ENCODE peak calls at places on chromosomes 16 and 17, in eight cellular contexts. V is thyroid gland, Q is lower lobe of right lung, D is kidney epithelial cell, O is AG04450, W is cardiac fibroblast, S is AG04449, J is bronchial epithelial cell. T is an unnamed sample.

GRCh38 chr17:44673893-44674292 is 15.7 kb downstream of the CCDC43 start:
- DNase-seq in W (no peak), Q (no peak), J (no peak), O (no peak), V (no peak), D (no peak), S (no peak), T (no peak)

GRCh38 chr17:56786989-56787482 is 46.7 kb downstream of the C17orf67 start:
- DNase-seq in O (peak), Q (peak), D (peak), W (peak), J (peak), S (peak), V (no peak), T (no peak)

GRCh38 chr17:75558666-75559530 is 28.7 kb upstream of the MYO15B start:
- DNase-seq in O (no peak), V (no peak), S (no peak), Q (no peak), W (no peak), D (no peak), J (no peak), T (no peak)

GRCh38 chr17:60224064-60224463 is 74.3 kb downstream of the CA4 start:
- DNase-seq in W (peak), O (no peak), V (no peak), Q (no peak), D (no peak), S (no peak), J (no peak), T (no peak)

GRCh38 chr16:17416461-17417221 is 54.1 kb downstream of the XYLT1 start:
- DNase-seq in W (peak), Q (peak), J (no peak), O (no peak), V (no peak), D (no peak), S (no peak), T (no peak)

GRCh38 chr17:14389656-14390055 is 88.8 kb downstream of the HS3ST3B1 start:
- DNase-seq in J (no peak), O (no peak), Q (no peak), D (no peak), S (no peak), V (no peak), W (no peak), T (no peak)

GRCh38 chr17:11645426-11645825 is 47.2 kb downstream of the DNAH9 start:
- DNase-seq in V (no peak), S (no peak), J (no peak), D (no peak), O (no peak), Q (no peak), W (no peak), T (no peak)

GRCh38 chr16:50938923-50939322 is 197.0 kb downstream of the CYLD start:
- DNase-seq in S (no peak), Q (no peak), W (no peak), D (no peak), O (no peak), V (no peak), J (no peak), T (no peak)

GRCh38 chr16:26665166-26665939 is 401.4 kb upstream of the C16orf82 start:
- DNase-seq in S (no peak), Q (no peak), V (no peak), O (no peak), J (no peak), D (no peak), W (no peak), T (peak)

GRCh38 chr17:48915459-48916282 is 7.5 kb downstream of the UBE2Z start:
- DNase-seq in S (peak), O (peak), V (no peak), W (peak), D (peak), J (peak), Q (no peak), T (no peak)

GRCh38 chr17:3960764-3961163 is 3.5 kb downstream of the ATP2A3 start:
- DNase-seq in O (no peak), D (no peak), J (no peak), W (peak), S (no peak), V (peak), Q (peak), T (no peak)

GRCh38 chr17:7043544-7044268 is at the start of gene SLC16A11:
- DNase-seq in D (no peak), V (peak), J (no peak), O (no peak), S (no peak), Q (peak), W (peak), T (no peak)

GRCh38 chr17:66799839-66800537 is 34.9 kb upstream of the CACNG5 start:
- DNase-seq in D (no peak), O (no peak), S (no peak), Q (no peak), V (no peak), W (no peak), J (no peak), T (no peak)

GRCh38 chr16:50396770-50397525 is 28.2 kb upstream of the BRD7 start:
- DNase-seq in D (peak), Q (no peak), W (no peak), S (no peak), V (no peak), J (peak), O (no peak), T (peak)

GRCh38 chr16:12471383-12471782 is 332.3 kb downstream of the CPPED1 start:
- DNase-seq in O (no peak), J (no peak), W (no peak), S (no peak), V (no peak), D (no peak), Q (no peak), T (no peak)

GRCh38 chr16:66845791-66846221 is 1.6 kb downstream of the CA7 start:
- DNase-seq in W (no peak), J (no peak), V (no peak), Q (no peak), O (no peak), D (no peak), S (no peak), T (no peak)

GRCh38 chr16:66204761-66205160 is 161.7 kb upstream of the CDH5 start:
- DNase-seq in S (no peak), D (no peak), J (no peak), W (peak), Q (no peak), O (no peak), V (no peak), T (no peak)

GRCh38 chr17:57524790-57525543 is 220.1 kb downstream of the CCDC182 start:
- DNase-seq in O (no peak), D (no peak), J (no peak), S (no peak), W (no peak), V (peak), Q (no peak), T (no peak)

GRCh38 chr16:47461598-47462266 is 601 bp downstream of the PHKB start:
- DNase-seq in S (no peak), Q (no peak), O (no peak), D (no peak), W (peak), J (peak), V (peak), T (no peak)

GRCh38 chr17:33972756-33973155 is 282.3 kb upstream of the CCL2 start:
- DNase-seq in V (no peak), S (no peak), J (no peak), D (no peak), O (no peak), W (no peak), Q (no peak), T (no peak)

GRCh38 chr16:16010194-16010593 is 60.8 kb downstream of the ABCC1 start:
- DNase-seq in S (no peak), J (no peak), Q (no peak), D (no peak), O (no peak), V (no peak), W (no peak), T (no peak)

GRCh38 chr17:29566473-29567361 is at the start of gene ABHD15:
- DNase-seq in S (no peak), V (peak), D (no peak), Q (peak), O (no peak), J (peak), W (peak), T (peak)

GRCh38 chr17:17590141-17590735 is 1.3 kb downstream of the PEMT start:
- DNase-seq in Q (no peak), J (no peak), O (no peak), D (no peak), V (no peak), S (no peak), W (no peak), T (no peak)

DNA sequence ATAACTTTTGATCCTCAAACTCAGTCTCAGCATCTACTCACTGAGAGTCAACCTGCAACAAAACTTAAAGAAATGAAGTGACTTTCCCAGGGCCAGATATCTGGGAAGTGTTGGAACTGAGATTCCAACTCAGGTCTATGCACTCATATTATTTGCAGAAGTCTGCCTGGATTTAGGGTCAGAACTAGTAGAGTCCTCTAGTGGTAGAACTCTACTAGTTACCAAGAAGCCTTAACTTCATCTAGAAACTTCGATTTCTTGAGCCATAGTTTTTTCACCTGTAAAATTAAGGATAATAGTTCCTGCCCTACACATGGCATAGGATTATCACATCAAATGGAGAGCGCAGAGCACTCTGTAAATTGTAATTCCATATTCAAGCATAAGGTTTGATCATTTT is 23.4 kb upstream of the KRT24 start:
- DNase-seq in O (no peak), D (no peak), Q (no peak), S (no peak), J (peak), W (peak), V (no peak), T (no peak)
- TF ChIP-seq CTCF in O (peak), D (peak), Q (peak), S (no peak), J (peak), W (peak), V (no peak), T (peak)

GRCh38 chr17:82231312-82231561 is 2.4 kb downstream of the SLC16A3 start:
- DNase-seq in Q (no peak), D (no peak), O (no peak), W (no peak), S (no peak), V (no peak), J (no peak), T (no peak)
- TF ChIP-seq CTCF in Q (no peak), D (no peak), O (no peak), W (no peak), S (no peak), V (no peak), J (no peak), T (no peak)

GRCh38 chr16:71880176-71880575 is 3.8 kb downstream of the ZNF821 start:
- DNase-seq in W (no peak), V (no peak), S (no peak), D (no peak), J (no peak), Q (no peak), O (no peak), T (peak)

GRCh38 chr16:71885261-71885650 is 1.3 kb upstream of the ZNF821 start:
- DNase-seq in V (no peak), S (no peak), D (no peak), Q (peak), O (no peak), J (peak), W (no peak), T (no peak)

GRCh38 chr16:71883193-71883848 is 661 bp downstream of the ZNF821 start:
- DNase-seq in D (no peak), S (no peak), V (peak), J (peak), W (no peak), O (no peak), Q (peak), T (peak)

GRCh38 chr16:71882505-71883192 is 1.3 kb downstream of the ZNF821 start:
- DNase-seq in O (no peak), Q (no peak), W (peak), D (no peak), V (peak), J (peak), S (no peak), T (peak)

DNA sequence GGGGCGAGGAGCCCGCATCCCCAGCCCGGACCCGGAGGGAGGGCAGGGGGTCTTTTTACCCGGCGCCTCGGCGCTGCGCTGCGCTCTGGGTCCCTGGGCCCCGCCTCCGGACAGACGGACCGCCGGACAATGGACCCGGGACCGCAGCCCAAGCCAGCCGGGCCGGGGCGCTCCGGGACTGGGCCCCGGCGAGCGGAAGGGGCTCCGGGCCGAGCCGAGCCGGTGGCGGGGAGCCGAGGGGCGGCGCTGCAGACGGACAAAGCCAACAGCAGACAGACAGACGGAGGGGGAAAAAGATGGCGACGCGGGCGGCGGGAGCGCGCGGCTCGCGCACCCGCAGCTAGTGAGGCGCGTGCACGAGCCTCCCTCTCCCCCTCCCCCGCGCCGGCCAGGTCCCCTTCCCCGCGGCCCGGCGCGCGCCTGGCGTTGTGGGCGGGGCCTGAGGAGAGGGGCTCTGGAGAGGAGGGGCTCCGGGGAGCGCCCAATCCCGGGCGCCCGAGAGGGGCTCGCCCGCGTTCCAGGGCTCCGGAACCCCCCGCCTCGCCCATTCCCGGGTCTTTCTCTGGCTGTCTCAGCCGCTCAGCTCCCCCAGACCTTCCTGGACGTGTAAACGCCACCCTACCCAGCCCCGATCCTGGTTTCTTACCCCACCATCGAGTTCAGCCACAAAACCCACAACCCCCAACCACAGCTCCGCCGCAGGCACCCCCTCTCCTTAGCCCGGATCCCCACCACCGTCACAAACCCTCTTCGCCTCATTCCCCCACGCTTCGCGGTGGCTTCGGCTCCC is at the start of gene ZNF821:
- DNase-seq in Q (peak), O (no peak), V (peak), D (no peak), J (peak), W (peak), S (no peak), T (peak)
- TF ChIP-seq CTCF in Q (peak), O (no peak), V (no peak), D (no peak), J (peak), W (peak), S (no peak), T (peak)

GRCh38 chr16:2034695-2035430 is 8.2 kb downstream of the NHERF2 start:
- DNase-seq in J (no peak), W (no peak), D (no peak), Q (no peak), S (no peak), V (no peak), O (no peak), T (no peak)
- TF ChIP-seq CTCF in J (no peak), W (no peak), D (no peak), Q (no peak), S (no peak), V (no peak), O (no peak), T (no peak)

GRCh38 chr16:21203155-21203797 is 8.1 kb downstream of the ZP2 start:
- DNase-seq in O (no peak), Q (no peak), J (no peak), D (no peak), S (no peak), W (no peak), V (no peak), T (no peak)
- TF ChIP-seq CTCF in O (no peak), Q (no peak), J (no peak), D (no peak), S (no peak), W (no peak), V (no peak), T (no peak)

GRCh38 chr17:77365584-77366186 is 224.9 kb downstream of the SEC14L1 start:
- DNase-seq in Q (no peak), W (peak), J (peak), S (peak), V (peak), D (peak), O (peak), T (no peak)
- TF ChIP-seq CTCF in Q (no peak), W (no peak), J (no peak), S (no peak), V (no peak), D (no peak), O (no peak), T (no peak)

DNA sequence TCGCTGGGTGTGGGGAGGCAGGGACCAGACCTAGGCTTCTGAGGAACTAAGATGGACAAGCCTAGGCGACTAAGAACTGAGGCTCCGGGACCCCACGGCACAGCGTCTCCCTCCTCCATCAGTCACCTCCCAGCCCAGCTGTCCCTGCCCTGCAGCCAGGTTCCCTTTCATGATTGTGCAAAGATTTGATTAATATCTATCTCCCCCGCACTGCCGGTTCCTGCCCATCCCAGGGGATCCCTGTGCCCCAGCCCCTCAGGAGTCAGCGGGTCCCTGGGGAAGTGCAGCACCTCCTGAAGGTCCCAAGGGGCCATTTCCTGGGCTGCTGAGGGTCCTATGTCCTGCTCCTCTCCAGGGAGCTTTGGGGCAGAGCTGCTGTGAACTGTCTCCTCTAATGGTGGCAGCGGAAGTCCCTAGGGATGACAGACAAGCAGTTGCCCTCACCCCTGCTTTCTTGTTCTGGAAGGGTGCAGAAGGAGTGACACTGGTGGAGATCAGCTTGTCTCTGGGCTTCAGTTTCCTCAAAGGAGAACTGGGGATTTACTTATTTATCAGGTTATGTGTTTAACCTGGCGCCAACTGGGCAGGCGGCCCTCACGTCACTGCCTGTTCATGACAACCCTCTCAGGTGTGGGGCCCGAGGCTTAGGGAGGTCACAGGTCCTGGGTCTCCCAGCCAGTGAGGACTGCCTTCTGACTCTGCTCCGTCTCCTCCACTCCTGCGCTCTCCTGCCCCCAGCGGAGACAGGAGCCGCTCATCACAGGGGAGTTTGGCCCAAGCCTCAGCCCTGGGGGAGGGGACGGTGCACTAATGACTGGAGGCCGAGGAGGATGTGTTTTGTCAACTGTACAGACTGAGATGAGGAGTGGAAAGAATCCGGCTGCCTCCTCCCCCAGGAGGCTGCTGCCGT is 1.9 kb upstream of the C16orf74 start:
- DNase-seq in W (peak), O (no peak), Q (no peak), S (no peak), V (peak), J (peak), D (no peak), T (no peak)
- TF ChIP-seq CTCF in W (peak), O (peak), Q (no peak), S (peak), V (no peak), J (peak), D (peak), T (peak)

GRCh38 chr16:10932959-10933710 is 9.1 kb downstream of the DEXI start:
- DNase-seq in S (no peak), J (no peak), W (no peak), D (no peak), O (no peak), Q (no peak), V (no peak), T (no peak)

GRCh38 chr16:10931977-10932632 is 10.2 kb downstream of the DEXI start:
- DNase-seq in O (no peak), S (no peak), D (no peak), J (no peak), V (no peak), W (no peak), Q (no peak), T (no peak)

GRCh38 chr16:10929853-10930754 is 12.2 kb downstream of the DEXI start:
- DNase-seq in J (no peak), D (no peak), Q (no peak), V (no peak), S (no peak), W (peak), O (no peak), T (no peak)

GRCh38 chr16:10931133-10931532 is 11.1 kb downstream of the DEXI start:
- DNase-seq in W (no peak), J (no peak), D (no peak), V (no peak), Q (no peak), O (no peak), S (no peak), T (no peak)

DNA sequence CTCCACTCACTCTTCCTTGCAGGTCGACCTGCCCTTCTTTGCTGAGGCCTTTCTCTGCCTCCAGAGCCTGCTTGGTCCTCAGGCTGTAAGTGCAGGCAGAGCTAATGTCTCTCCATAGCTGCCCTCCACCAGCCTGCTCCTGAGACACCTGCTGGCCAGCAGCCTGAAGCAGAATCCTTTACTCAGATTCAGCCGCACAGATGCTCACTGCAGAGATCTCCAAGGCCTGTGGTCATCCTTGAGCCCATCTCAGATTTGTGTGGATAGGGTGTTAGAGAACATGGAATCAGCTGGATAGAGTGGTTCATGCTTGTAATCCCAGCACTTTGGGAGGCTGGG is 11.5 kb downstream of the DEXI start:
- DNase-seq in V (no peak), D (no peak), S (no peak), Q (no peak), J (no peak), O (no peak), W (no peak), T (no peak)
- TF ChIP-seq CTCF in V (no peak), D (no peak), S (no peak), Q (no peak), J (no peak), O (no peak), W (no peak), T (no peak)

GRCh38 chr17:63950940-63951907 is 19.1 kb upstream of the CD79B start:
- DNase-seq in D (no peak), V (peak), W (no peak), Q (no peak), J (peak), O (no peak), S (no peak), T (no peak)
- TF ChIP-seq CTCF in D (peak), V (peak), W (no peak), Q (peak), J (peak), O (no peak), S (no peak), T (no peak)

GRCh38 chr16:84662471-84662870 is 14.2 kb downstream of the KLHL36 start:
- DNase-seq in D (no peak), S (no peak), W (no peak), V (no peak), O (no peak), Q (no peak), J (no peak), T (no peak)

GRCh38 chr16:84667600-84668309 is 19.4 kb downstream of the KLHL36 start:
- DNase-seq in S (no peak), J (no peak), V (no peak), W (no peak), O (no peak), D (no peak), Q (no peak), T (no peak)

GRCh38 chr16:84665843-84666242 is 17.5 kb downstream of the KLHL36 start:
- DNase-seq in D (no peak), S (no peak), V (no peak), O (no peak), J (no peak), Q (no peak), W (no peak), T (no peak)

GRCh38 chr16:84663433-84664101 is 15.3 kb downstream of the KLHL36 start:
- DNase-seq in S (no peak), J (no peak), V (no peak), D (no peak), W (no peak), Q (no peak), O (no peak), T (no peak)

GRCh38 chr16:84665359-84665758 is 17.0 kb downstream of the KLHL36 start:
- DNase-seq in D (no peak), V (no peak), S (no peak), J (no peak), W (no peak), O (no peak), Q (no peak), T (no peak)
- TF ChIP-seq CTCF in D (no peak), V (no peak), S (no peak), J (no peak), W (no peak), O (no peak), Q (no peak), T (no peak)

T was measured in osteocyte.